ENCODE peak calls at places on chromosomes 7 and 10, in six cellular contexts. D is HCT116, E is psoas muscle, S is stomach, C is upper lobe of right lung, O is astrocyte of the spinal cord. T is an unnamed sample.

GRCh38 chr10:30737931-30738391 is 108.4 kb upstream of the LYZL2 start:
- DNase-seq in D (no peak), E (no peak), S (no peak), C (no peak), O (no peak), T (no peak)

GRCh38 chr7:12467837-12468236 is 64.2 kb upstream of the VWDE start:
- DNase-seq in D (no peak), E (no peak), S (no peak), C (no peak), O (no peak), T (no peak)

GRCh38 chr7:20786421-20786778 is 286 bp downstream of the SP8 start:
- DNase-seq in D (no peak), E (no peak), S (no peak), C (no peak), O (no peak), T (no peak)

GRCh38 chr10:100442548-100442947 is 20.3 kb upstream of the WNT8B start:
- DNase-seq in D (no peak), E (no peak), S (peak), C (no peak), O (no peak), T (no peak)

GRCh38 chr7:31051598-31052503 is at the start of gene ADCYAP1R1:
- DNase-seq in D (no peak), E (peak), S (no peak), C (no peak), O (no peak), T (no peak)

GRCh38 chr7:108592633-108593277 is 23.1 kb downstream of the DNAJB9 start:
- DNase-seq in D (no peak), E (no peak), S (no peak), C (no peak), O (no peak), T (no peak)

GRCh38 chr10:118922972-118923371 is 106.5 kb upstream of the NANOS1 start:
- DNase-seq in D (no peak), E (no peak), S (no peak), C (no peak), O (no peak), T (no peak)

GRCh38 chr10:71312840-71313789 is 5.9 kb upstream of the SLC29A3 start:
- DNase-seq in D (no peak), E (peak), S (no peak), C (no peak), O (peak), T (no peak)

GRCh38 chr7:33722383-33723096 is 182.8 kb upstream of the BMPER start:
- DNase-seq in D (peak), E (peak), S (no peak), C (no peak), O (peak), T (peak)

GRCh38 chr10:77925410-77925794 is 1.2 kb downstream of the DLG5 start:
- DNase-seq in D (no peak), E (no peak), S (no peak), C (no peak), O (peak), T (no peak)

GRCh38 chr10:86700851-86701617 is 32.7 kb downstream of the LDB3 start:
- DNase-seq in D (no peak), E (peak), S (no peak), C (no peak), O (no peak), T (no peak)

GRCh38 chr7:26657139-26657753 is 207.1 kb downstream of the SKAP2 start:
- DNase-seq in D (no peak), E (no peak), S (no peak), C (no peak), O (no peak), T (no peak)

GRCh38 chr7:157495594-157495993 is 158.8 kb downstream of the DNAJB6 start:
- DNase-seq in D (no peak), E (peak), S (peak), C (peak), O (no peak), T (no peak)

GRCh38 chr7:23277359-23277989 is 21.7 kb upstream of the MALSU1 start:
- DNase-seq in D (peak), E (no peak), S (no peak), C (no peak), O (peak), T (peak)

GRCh38 chr7:131753620-131754222 is 197.3 kb upstream of the PODXL start:
- DNase-seq in D (peak), E (no peak), S (no peak), C (no peak), O (no peak), T (no peak)

GRCh38 chr7:157740251-157740650 is 403.4 kb downstream of the DNAJB6 start:
- DNase-seq in D (no peak), E (no peak), S (no peak), C (no peak), O (no peak), T (no peak)

GRCh38 chr10:13834581-13835286 is 248.0 kb downstream of the PRPF18 start:
- DNase-seq in D (no peak), E (no peak), S (peak), C (no peak), O (peak), T (no peak)

GRCh38 chr10:60446070-60446833 is 56.6 kb upstream of the ANK3 start:
- DNase-seq in D (no peak), E (no peak), S (no peak), C (no peak), O (no peak), T (no peak)

GRCh38 chr10:60448246-60448645 is 58.6 kb upstream of the ANK3 start:
- DNase-seq in D (no peak), E (no peak), S (no peak), C (no peak), O (no peak), T (no peak)

GRCh38 chr10:60446855-60447254 is 57.2 kb upstream of the ANK3 start:
- DNase-seq in D (no peak), E (no peak), S (no peak), C (no peak), O (no peak), T (peak)

GRCh38 chr10:60441515-60441914 is 51.8 kb upstream of the ANK3 start:
- DNase-seq in D (peak), E (no peak), S (no peak), C (no peak), O (no peak), T (no peak)

GRCh38 chr10:60444494-60445064 is 54.9 kb upstream of the ANK3 start:
- DNase-seq in D (peak), E (no peak), S (no peak), C (no peak), O (peak), T (no peak)
- TF ChIP-seq CTCF in D (peak), E (peak), S (peak), C (peak), O (peak), T (peak)

DNA sequence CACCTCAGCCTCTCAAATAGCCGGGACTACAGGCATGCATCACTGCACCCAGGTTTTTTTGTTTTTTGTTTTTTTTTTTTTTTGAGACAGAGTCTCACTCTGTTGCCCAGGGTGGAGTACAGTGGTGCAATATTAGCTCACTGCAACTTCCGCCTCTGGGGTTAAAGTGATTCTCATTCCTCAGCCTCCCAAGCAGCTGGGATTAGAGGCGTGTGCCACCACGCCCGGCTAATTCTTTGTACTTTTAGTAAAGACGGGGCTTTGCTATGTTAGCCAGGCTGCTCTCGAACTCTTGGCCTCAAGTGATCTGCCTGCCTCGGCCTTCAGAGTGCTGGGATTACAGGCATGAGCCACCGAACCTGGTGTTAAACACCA is 107.5 kb upstream of the KIF5B start:
- DNase-seq in D (no peak), E (no peak), S (peak), C (no peak), O (no peak), T (no peak)
- H3K4me3 ChIP-seq in D (no peak), E (no peak), S (no peak), C (no peak), O (no peak), T (no peak)

DNA sequence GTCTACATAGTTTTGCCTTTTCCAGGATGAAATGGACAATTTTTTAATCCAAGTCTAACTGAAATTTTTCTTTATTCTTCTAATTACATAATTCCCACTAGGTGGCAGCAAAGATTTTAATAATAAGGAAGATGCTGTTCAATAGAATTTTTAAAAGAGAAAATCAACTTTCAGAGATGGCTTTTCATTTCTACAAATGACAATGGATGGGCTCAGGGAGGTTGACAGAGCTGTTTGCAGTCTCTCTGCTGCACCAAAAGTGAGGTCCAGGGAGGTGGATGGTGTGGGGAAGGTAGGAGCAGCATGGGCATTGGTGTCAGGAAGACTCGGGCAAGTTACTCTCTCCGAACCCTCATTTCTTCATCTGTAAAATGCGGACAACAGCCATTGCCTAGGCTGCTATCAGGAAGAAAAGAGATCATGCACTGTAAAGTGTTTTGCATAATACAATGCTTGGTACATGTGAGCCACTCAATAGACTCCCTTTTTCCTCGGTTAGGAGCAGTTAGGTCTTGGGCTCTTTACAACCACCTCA is 107.3 kb downstream of the ABLIM1 start:
- DNase-seq in D (peak), E (no peak), S (no peak), C (no peak), O (peak), T (no peak)
- TF ChIP-seq CTCF in D (peak), E (peak), S (peak), C (peak), O (peak), T (no peak)

GRCh38 chr7:155189600-155189989 is 108.1 kb upstream of the INSIG1 start:
- DNase-seq in D (no peak), E (no peak), S (no peak), C (no peak), O (no peak), T (no peak)

GRCh38 chr7:155184923-155185322 is 112.8 kb upstream of the INSIG1 start:
- DNase-seq in D (no peak), E (no peak), S (no peak), C (no peak), O (no peak), T (no peak)

GRCh38 chr7:155188821-155189599 is 108.7 kb upstream of the INSIG1 start:
- DNase-seq in D (no peak), E (no peak), S (no peak), C (no peak), O (no peak), T (no peak)

GRCh38 chr7:155188357-155188756 is 109.3 kb upstream of the INSIG1 start:
- DNase-seq in D (no peak), E (no peak), S (no peak), C (no peak), O (no peak), T (no peak)

GRCh38 chr7:155187061-155187785 is 110.5 kb upstream of the INSIG1 start:
- DNase-seq in D (no peak), E (no peak), S (no peak), C (no peak), O (no peak), T (no peak)
- H3K4me3 ChIP-seq in D (no peak), E (no peak), S (no peak), C (no peak), O (no peak), T (no peak)

DNA sequence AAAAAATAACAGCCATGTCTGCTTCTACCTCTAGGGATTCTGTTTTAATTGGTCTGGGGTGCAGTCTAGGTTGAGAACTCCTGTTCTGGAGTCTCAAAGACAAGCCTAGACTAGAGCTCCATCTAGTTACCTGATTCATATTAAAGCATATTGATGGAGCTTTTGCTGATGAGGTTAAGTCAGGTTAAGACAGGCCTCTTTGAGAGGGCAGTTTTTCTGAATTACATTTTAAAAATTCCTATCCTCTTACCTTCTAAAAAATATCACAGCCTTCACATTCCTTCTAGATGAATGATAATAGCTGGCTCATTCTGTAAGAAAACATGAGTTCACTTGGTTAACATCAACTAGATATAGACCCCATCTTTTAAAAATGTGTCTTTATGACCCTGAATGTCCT is 28.9 kb downstream of the MGAM start:
- DNase-seq in D (no peak), E (no peak), S (no peak), C (no peak), O (peak), T (no peak)
- TF ChIP-seq CTCF in D (no peak), E (no peak), S (no peak), C (no peak), O (no peak), T (no peak)

GRCh38 chr7:42960762-42961161 is 28.6 kb downstream of the MRPL32 start:
- DNase-seq in D (no peak), E (no peak), S (no peak), C (no peak), O (no peak), T (no peak)
- H3K4me3 ChIP-seq in D (no peak), E (no peak), S (no peak), C (no peak), O (no peak), T (no peak)

GRCh38 chr7:152076324-152076821 is 50.9 kb downstream of the GALNT11 start:
- DNase-seq in D (peak), E (no peak), S (peak), C (no peak), O (no peak), T (no peak)
- TF ChIP-seq CTCF in D (peak), E (peak), S (peak), C (peak), O (peak), T (peak)